ENCODE peak calls at places on chromosomes 6 and 20, in four cellular contexts. One of them, this sample, is unnamed.
A peak's percentile ranks its signal among the peaks of the same experiment; 100 is the strongest.

GRCh38 chr6:89924231-89924630 is 30.0 kb downstream of the GJA10 start:
- DNase-seq in K562: no peak
- DNase-seq in HL-60: peak; percentile 13
- DNase-seq in GM12878: no peak
- DNase-seq in this sample: no peak

GRCh38 chr20:1934578-1935573 is 39.7 kb downstream of the SIRPA start:
- DNase-seq in HL-60: no peak
- DNase-seq in GM12878: no peak
- DNase-seq in K562: no peak
- DNase-seq in this sample: no peak

GRCh38 chr6:140744648-140745320 is 1370.3 kb upstream of the CITED2 start:
- DNase-seq in K562: peak; percentile 3
- DNase-seq in HL-60: no peak
- DNase-seq in GM12878: no peak
- DNase-seq in this sample: no peak

GRCh38 chr20:15342987-15343639 is 1005.7 kb upstream of the FLRT3 start:
- DNase-seq in GM12878: no peak
- DNase-seq in HL-60: no peak
- DNase-seq in K562: no peak
- DNase-seq in this sample: no peak

GRCh38 chr20:22795897-22796296 is 211.5 kb upstream of the FOXA2 start:
- DNase-seq in GM12878: no peak
- DNase-seq in K562: no peak
- DNase-seq in HL-60: no peak
- DNase-seq in this sample: no peak

GRCh38 chr6:117483004-117483644 is 650 bp downstream of the DCBLD1 start:
- DNase-seq in GM12878: no peak
- DNase-seq in K562: peak; percentile 63
- DNase-seq in HL-60: peak; percentile 34
- DNase-seq in this sample: no peak

GRCh38 chr6:72826744-72827438 is 205.0 kb downstream of the KCNQ5 start:
- DNase-seq in GM12878: no peak
- DNase-seq in HL-60: no peak
- DNase-seq in K562: no peak
- DNase-seq in this sample: no peak

GRCh38 chr20:48448601-48449384 is 379.0 kb downstream of the PREX1 start:
- DNase-seq in HL-60: no peak
- DNase-seq in K562: no peak
- DNase-seq in GM12878: no peak
- DNase-seq in this sample: no peak

GRCh38 chr6:111926731-111927302 is 53.6 kb upstream of the FYN start:
- DNase-seq in K562: no peak
- DNase-seq in GM12878: no peak
- DNase-seq in HL-60: no peak
- DNase-seq in this sample: no peak

GRCh38 chr6:138240476-138241245 is 22.4 kb upstream of the PBOV1 start:
- DNase-seq in HL-60: no peak
- DNase-seq in K562: no peak
- DNase-seq in GM12878: no peak
- DNase-seq in this sample: no peak

GRCh38 chr6:127748290-127748689 is 152.6 kb downstream of the THEMIS start:
- DNase-seq in K562: no peak
- DNase-seq in GM12878: no peak
- DNase-seq in HL-60: no peak
- DNase-seq in this sample: no peak

GRCh38 chr6:93059911-93060310 is 359.4 kb downstream of the EPHA7 start:
- DNase-seq in K562: no peak
- DNase-seq in HL-60: no peak
- DNase-seq in GM12878: no peak
- DNase-seq in this sample: no peak

GRCh38 chr6:100999034-100999597 is 118.0 kb upstream of the ASCC3 start:
- DNase-seq in HL-60: no peak
- DNase-seq in GM12878: no peak
- DNase-seq in K562: no peak
- DNase-seq in this sample: no peak

GRCh38 chr6:122798099-122798641 is 9.1 kb downstream of the SMPDL3A start:
- DNase-seq in GM12878: no peak
- DNase-seq in K562: peak; percentile 6
- DNase-seq in HL-60: no peak
- DNase-seq in this sample: no peak

GRCh38 chr6:3208096-3208774 is 19.2 kb downstream of the TUBB2B start:
- DNase-seq in HL-60: no peak
- DNase-seq in GM12878: no peak
- DNase-seq in K562: peak; percentile 49
- DNase-seq in this sample: no peak

DNA sequence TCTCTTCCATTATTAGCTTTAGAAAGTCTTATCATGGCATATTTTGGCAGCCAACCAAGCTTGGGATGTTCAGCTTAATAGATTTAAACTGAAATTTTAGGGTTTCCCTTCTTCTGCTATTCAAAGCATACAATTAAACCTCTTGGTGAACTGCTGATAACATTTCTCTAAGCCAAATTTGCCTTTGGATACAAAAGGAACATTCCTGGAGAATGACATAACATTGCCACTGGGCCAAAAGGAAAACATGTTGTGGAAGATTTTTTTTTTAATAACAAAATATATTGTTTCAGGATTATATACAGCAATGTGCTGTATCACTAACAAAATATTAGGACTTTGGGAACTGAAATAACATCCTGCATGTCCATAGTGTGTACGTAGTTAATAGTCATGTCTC is 215.1 kb upstream of the TBX18 start:
- DNase-seq in K562: no peak
- DNase-seq in GM12878: no peak
- DNase-seq in HL-60: no peak
- DNase-seq in this sample: no peak
- TF ChIP-seq POLR2AphosphoS5 in K562: no peak
- TF ChIP-seq POLR2AphosphoS5 in GM12878: no peak
- TF ChIP-seq POLR2AphosphoS5 in HL-60: no peak
- TF ChIP-seq POLR2AphosphoS5 in this sample: no peak

GRCh38 chr6:159043236-159043635 is 1.6 kb downstream of the TAGAP start:
- DNase-seq in K562: no peak
- DNase-seq in GM12878: no peak
- DNase-seq in HL-60: no peak
- DNase-seq in this sample: no peak
- TF ChIP-seq SPI1 in K562: no peak
- TF ChIP-seq SPI1 in GM12878: no peak
- TF ChIP-seq SPI1 in HL-60: no peak
- TF ChIP-seq SPI1 in this sample: no peak

DNA sequence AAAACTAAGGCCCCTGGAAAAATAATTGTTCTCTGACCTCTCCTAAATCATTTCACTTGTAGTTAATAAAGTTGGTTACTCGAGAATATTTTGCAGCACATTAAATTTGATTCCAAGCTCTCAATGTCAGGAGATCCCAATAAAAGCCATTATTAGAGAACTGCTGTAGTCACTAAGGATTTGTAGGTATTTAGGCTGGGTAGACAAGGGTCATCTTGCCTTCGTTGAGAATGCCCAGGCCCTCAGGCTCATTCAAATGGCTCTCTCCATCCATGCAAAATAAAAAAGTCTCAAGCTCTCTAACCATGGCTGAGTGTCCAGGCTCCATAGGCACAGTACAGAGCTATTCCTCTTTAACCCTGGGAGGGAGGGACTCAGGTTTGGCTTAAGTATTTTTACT is 117.0 kb upstream of the HMGCLL1 start:
- DNase-seq in K562: no peak
- DNase-seq in HL-60: no peak
- DNase-seq in GM12878: no peak
- DNase-seq in this sample: no peak
- TF ChIP-seq POLR2AphosphoS5 in K562: no peak
- TF ChIP-seq POLR2AphosphoS5 in HL-60: no peak
- TF ChIP-seq POLR2AphosphoS5 in GM12878: no peak
- TF ChIP-seq POLR2AphosphoS5 in this sample: no peak

GRCh38 chr20:9482180-9482579 is 32.2 kb upstream of the LAMP5 start:
- DNase-seq in K562: no peak
- DNase-seq in HL-60: no peak
- DNase-seq in GM12878: no peak
- DNase-seq in this sample: no peak

GRCh38 chr20:9478801-9479200 is 35.6 kb upstream of the LAMP5 start:
- DNase-seq in HL-60: no peak
- DNase-seq in K562: no peak
- DNase-seq in GM12878: no peak
- DNase-seq in this sample: no peak

GRCh38 chr20:9485614-9486325 is 28.6 kb upstream of the LAMP5 start:
- DNase-seq in HL-60: no peak
- DNase-seq in K562: no peak
- DNase-seq in GM12878: no peak
- DNase-seq in this sample: no peak

GRCh38 chr20:9480066-9480465 is 34.3 kb upstream of the LAMP5 start:
- DNase-seq in K562: no peak
- DNase-seq in HL-60: no peak
- DNase-seq in GM12878: no peak
- DNase-seq in this sample: no peak

GRCh38 chr20:9483131-9483530 is 31.3 kb upstream of the LAMP5 start:
- DNase-seq in HL-60: no peak
- DNase-seq in K562: no peak
- DNase-seq in GM12878: no peak
- DNase-seq in this sample: no peak
- TF ChIP-seq SPI1 in HL-60: no peak
- TF ChIP-seq SPI1 in K562: no peak
- TF ChIP-seq SPI1 in GM12878: no peak
- TF ChIP-seq SPI1 in this sample: no peak

DNA sequence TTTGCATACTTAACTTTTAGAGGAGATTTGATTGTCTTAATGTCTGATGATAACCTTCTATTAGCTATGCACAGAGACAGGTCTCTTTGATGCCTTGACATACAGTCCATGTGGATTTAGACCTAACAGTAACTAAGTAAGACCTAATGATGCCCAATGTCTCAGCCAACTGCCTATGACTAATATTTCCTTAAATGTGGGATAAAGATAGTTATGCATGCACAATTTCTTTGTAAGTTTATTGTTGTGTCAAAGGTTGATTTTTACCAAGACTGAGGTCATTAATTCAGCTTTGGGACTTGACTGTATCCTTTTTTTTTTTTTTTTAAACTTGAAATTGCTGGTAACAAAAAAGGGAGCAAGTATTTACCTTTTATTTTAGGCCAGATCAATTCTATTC is 450.0 kb downstream of the HAO1 start:
- DNase-seq in HL-60: no peak
- DNase-seq in K562: no peak
- DNase-seq in GM12878: no peak
- DNase-seq in this sample: no peak
- TF ChIP-seq POLR2AphosphoS5 in HL-60: no peak
- TF ChIP-seq POLR2AphosphoS5 in K562: no peak
- TF ChIP-seq POLR2AphosphoS5 in GM12878: no peak
- TF ChIP-seq POLR2AphosphoS5 in this sample: no peak

GRCh38 chr6:150420428-150420827 is 51.6 kb downstream of the IYD start:
- DNase-seq in K562: no peak
- DNase-seq in GM12878: no peak
- DNase-seq in HL-60: no peak
- DNase-seq in this sample: no peak
- TF ChIP-seq SPI1 in K562: no peak
- TF ChIP-seq SPI1 in GM12878: no peak
- TF ChIP-seq SPI1 in HL-60: no peak
- TF ChIP-seq SPI1 in this sample: no peak